ENCODE peak calls at places on chromosomes 16 and 17, in seven cellular contexts. One of them, this sample, is unnamed.

GRCh38 chr16:3022697-3023414 is 886 bp downstream of the HCFC1R1 start:
- DNase-seq in AG09319: no peak
- DNase-seq in RPMI7951: no peak
- DNase-seq in activated CD4-positive, alpha-beta T cell treated with anti-CD3 and anti-CD28 coated beads, Interleukin-2, amount 50 U/mL, for 1 hour: no peak
- DNase-seq in NCI-H1694 treated with DMSO at 0.1 percent for 48 hours: no peak
- DNase-seq in uterus: peak
- DNase-seq in B cell: no peak
- DNase-seq in this sample: no peak

GRCh38 chr17:64547354-64547753 is 40.6 kb downstream of the CEP95 start:
- DNase-seq in AG09319: no peak
- DNase-seq in RPMI7951: no peak
- DNase-seq in activated CD4-positive, alpha-beta T cell treated with anti-CD3 and anti-CD28 coated beads, Interleukin-2, amount 50 U/mL, for 1 hour: no peak
- DNase-seq in NCI-H1694 treated with DMSO at 0.1 percent for 48 hours: no peak
- DNase-seq in uterus: no peak
- DNase-seq in B cell: no peak
- DNase-seq in this sample: no peak

GRCh38 chr17:7132511-7133094 is 18.0 kb upstream of the ASGR2 start:
- DNase-seq in AG09319: no peak
- DNase-seq in RPMI7951: no peak
- DNase-seq in activated CD4-positive, alpha-beta T cell treated with anti-CD3 and anti-CD28 coated beads, Interleukin-2, amount 50 U/mL, for 1 hour: peak
- DNase-seq in NCI-H1694 treated with DMSO at 0.1 percent for 48 hours: no peak
- DNase-seq in uterus: no peak
- DNase-seq in B cell: peak
- DNase-seq in this sample: no peak

GRCh38 chr17:77772899-77773358 is 185.6 kb upstream of the TNRC6C start:
- DNase-seq in AG09319: no peak
- DNase-seq in RPMI7951: no peak
- DNase-seq in activated CD4-positive, alpha-beta T cell treated with anti-CD3 and anti-CD28 coated beads, Interleukin-2, amount 50 U/mL, for 1 hour: no peak
- DNase-seq in NCI-H1694 treated with DMSO at 0.1 percent for 48 hours: no peak
- DNase-seq in uterus: no peak
- DNase-seq in B cell: no peak
- DNase-seq in this sample: no peak

GRCh38 chr16:80198995-80199299 is 341.8 kb upstream of the DYNLRB2 start:
- DNase-seq in AG09319: no peak
- DNase-seq in RPMI7951: no peak
- DNase-seq in activated CD4-positive, alpha-beta T cell treated with anti-CD3 and anti-CD28 coated beads, Interleukin-2, amount 50 U/mL, for 1 hour: no peak
- DNase-seq in NCI-H1694 treated with DMSO at 0.1 percent for 48 hours: no peak
- DNase-seq in uterus: no peak
- DNase-seq in B cell: no peak
- DNase-seq in this sample: no peak

GRCh38 chr17:48444531-48445247 is 14.7 kb upstream of the SKAP1 start:
- DNase-seq in AG09319: no peak
- DNase-seq in RPMI7951: no peak
- DNase-seq in activated CD4-positive, alpha-beta T cell treated with anti-CD3 and anti-CD28 coated beads, Interleukin-2, amount 50 U/mL, for 1 hour: peak
- DNase-seq in NCI-H1694 treated with DMSO at 0.1 percent for 48 hours: no peak
- DNase-seq in uterus: no peak
- DNase-seq in B cell: no peak
- DNase-seq in this sample: no peak

GRCh38 chr17:21686165-21687015 is 5.9 kb upstream of the KCNJ18 start:
- DNase-seq in AG09319: no peak
- DNase-seq in RPMI7951: no peak
- DNase-seq in activated CD4-positive, alpha-beta T cell treated with anti-CD3 and anti-CD28 coated beads, Interleukin-2, amount 50 U/mL, for 1 hour: no peak
- DNase-seq in NCI-H1694 treated with DMSO at 0.1 percent for 48 hours: no peak
- DNase-seq in uterus: no peak
- DNase-seq in B cell: no peak
- DNase-seq in this sample: no peak

GRCh38 chr17:37361543-37361942 is 14.2 kb upstream of the C17orf78 start:
- DNase-seq in AG09319: no peak
- DNase-seq in RPMI7951: no peak
- DNase-seq in activated CD4-positive, alpha-beta T cell treated with anti-CD3 and anti-CD28 coated beads, Interleukin-2, amount 50 U/mL, for 1 hour: no peak
- DNase-seq in NCI-H1694 treated with DMSO at 0.1 percent for 48 hours: no peak
- DNase-seq in uterus: no peak
- DNase-seq in B cell: no peak
- DNase-seq in this sample: no peak

GRCh38 chr17:45144199-45145034 is 3.9 kb upstream of the HEXIM1 start:
- DNase-seq in AG09319: no peak
- DNase-seq in RPMI7951: peak
- DNase-seq in activated CD4-positive, alpha-beta T cell treated with anti-CD3 and anti-CD28 coated beads, Interleukin-2, amount 50 U/mL, for 1 hour: no peak
- DNase-seq in NCI-H1694 treated with DMSO at 0.1 percent for 48 hours: no peak
- DNase-seq in uterus: peak
- DNase-seq in B cell: peak
- DNase-seq in this sample: no peak

GRCh38 chr17:43868236-43868994 is 21.4 kb downstream of the CD300LG start:
- DNase-seq in AG09319: no peak
- DNase-seq in RPMI7951: no peak
- DNase-seq in activated CD4-positive, alpha-beta T cell treated with anti-CD3 and anti-CD28 coated beads, Interleukin-2, amount 50 U/mL, for 1 hour: no peak
- DNase-seq in NCI-H1694 treated with DMSO at 0.1 percent for 48 hours: no peak
- DNase-seq in uterus: no peak
- DNase-seq in B cell: no peak
- DNase-seq in this sample: no peak

GRCh38 chr17:1362065-1362848 is 37.8 kb downstream of the YWHAE start:
- DNase-seq in AG09319: no peak
- DNase-seq in RPMI7951: no peak
- DNase-seq in activated CD4-positive, alpha-beta T cell treated with anti-CD3 and anti-CD28 coated beads, Interleukin-2, amount 50 U/mL, for 1 hour: peak
- DNase-seq in NCI-H1694 treated with DMSO at 0.1 percent for 48 hours: no peak
- DNase-seq in uterus: no peak
- DNase-seq in B cell: peak
- DNase-seq in this sample: no peak

GRCh38 chr17:82054351-82055022 is 2.8 kb downstream of the GPS1 start:
- DNase-seq in AG09319: no peak
- DNase-seq in RPMI7951: no peak
- DNase-seq in activated CD4-positive, alpha-beta T cell treated with anti-CD3 and anti-CD28 coated beads, Interleukin-2, amount 50 U/mL, for 1 hour: no peak
- DNase-seq in NCI-H1694 treated with DMSO at 0.1 percent for 48 hours: no peak
- DNase-seq in uterus: no peak
- DNase-seq in B cell: no peak
- DNase-seq in this sample: no peak

GRCh38 chr17:75619506-75620431 is 13.5 kb upstream of the SMIM5 start:
- DNase-seq in AG09319: no peak
- DNase-seq in RPMI7951: peak
- DNase-seq in activated CD4-positive, alpha-beta T cell treated with anti-CD3 and anti-CD28 coated beads, Interleukin-2, amount 50 U/mL, for 1 hour: no peak
- DNase-seq in NCI-H1694 treated with DMSO at 0.1 percent for 48 hours: peak
- DNase-seq in uterus: no peak
- DNase-seq in B cell: no peak
- DNase-seq in this sample: no peak

GRCh38 chr16:72094266-72094610 is 591 bp downstream of the DHX38 start:
- DNase-seq in AG09319: no peak
- DNase-seq in RPMI7951: peak
- DNase-seq in activated CD4-positive, alpha-beta T cell treated with anti-CD3 and anti-CD28 coated beads, Interleukin-2, amount 50 U/mL, for 1 hour: no peak
- DNase-seq in NCI-H1694 treated with DMSO at 0.1 percent for 48 hours: no peak
- DNase-seq in uterus: no peak
- DNase-seq in B cell: no peak
- DNase-seq in this sample: no peak